ENCODE peak calls at places on chromosomes 16 and 17, in nine cellular contexts. One of them, this sample, is unnamed.

GRCh38 chr16:76226011-76226410 is 51.2 kb upstream of the CNTNAP4 start:
- DNase-seq in HCT116: no peak
- DNase-seq in cardiac fibroblast: peak
- DNase-seq in ascending aorta: no peak
- DNase-seq in spleen: no peak
- DNase-seq in astrocyte of the spinal cord: peak
- DNase-seq in transverse colon: no peak
- DNase-seq in A549: no peak
- DNase-seq in brain microvascular endothelial cell: no peak
- DNase-seq in this sample: no peak

GRCh38 chr17:52150935-52151334 is 7.6 kb downstream of the CA10 start:
- DNase-seq in astrocyte of the spinal cord: no peak
- DNase-seq in brain microvascular endothelial cell: no peak
- DNase-seq in ascending aorta: no peak
- DNase-seq in cardiac fibroblast: no peak
- DNase-seq in A549: no peak
- DNase-seq in HCT116: no peak
- DNase-seq in transverse colon: no peak
- DNase-seq in spleen: no peak
- DNase-seq in this sample: no peak

GRCh38 chr16:66166451-66166850 is 200.0 kb upstream of the CDH5 start:
- DNase-seq in brain microvascular endothelial cell: no peak
- DNase-seq in ascending aorta: no peak
- DNase-seq in cardiac fibroblast: no peak
- DNase-seq in A549: no peak
- DNase-seq in transverse colon: no peak
- DNase-seq in astrocyte of the spinal cord: no peak
- DNase-seq in spleen: no peak
- DNase-seq in HCT116: no peak
- DNase-seq in this sample: no peak

GRCh38 chr17:38469875-38470274 is 41.6 kb downstream of the ARHGAP23 start:
- DNase-seq in A549: no peak
- DNase-seq in brain microvascular endothelial cell: peak
- DNase-seq in ascending aorta: no peak
- DNase-seq in cardiac fibroblast: peak
- DNase-seq in HCT116: no peak
- DNase-seq in transverse colon: no peak
- DNase-seq in spleen: no peak
- DNase-seq in astrocyte of the spinal cord: peak
- DNase-seq in this sample: peak

GRCh38 chr16:50160495-50161164 is 7.5 kb downstream of the TENT4B start:
- DNase-seq in transverse colon: no peak
- DNase-seq in astrocyte of the spinal cord: no peak
- DNase-seq in cardiac fibroblast: peak
- DNase-seq in HCT116: no peak
- DNase-seq in ascending aorta: no peak
- DNase-seq in brain microvascular endothelial cell: no peak
- DNase-seq in A549: no peak
- DNase-seq in spleen: no peak
- DNase-seq in this sample: peak

GRCh38 chr16:733382-734207 is 6.7 kb downstream of the HAGHL start:
- DNase-seq in ascending aorta: no peak
- DNase-seq in cardiac fibroblast: no peak
- DNase-seq in brain microvascular endothelial cell: no peak
- DNase-seq in spleen: peak
- DNase-seq in transverse colon: no peak
- DNase-seq in A549: peak
- DNase-seq in astrocyte of the spinal cord: no peak
- DNase-seq in HCT116: no peak
- DNase-seq in this sample: no peak

GRCh38 chr16:71320021-71320420 is 30.8 kb upstream of the CMTR2 start:
- DNase-seq in spleen: no peak
- DNase-seq in astrocyte of the spinal cord: no peak
- DNase-seq in cardiac fibroblast: no peak
- DNase-seq in A549: no peak
- DNase-seq in HCT116: no peak
- DNase-seq in transverse colon: no peak
- DNase-seq in brain microvascular endothelial cell: no peak
- DNase-seq in ascending aorta: no peak
- DNase-seq in this sample: no peak

GRCh38 chr16:85200471-85201278 is 88.4 kb upstream of the CIBAR2 start:
- DNase-seq in cardiac fibroblast: no peak
- DNase-seq in spleen: no peak
- DNase-seq in astrocyte of the spinal cord: no peak
- DNase-seq in transverse colon: no peak
- DNase-seq in ascending aorta: no peak
- DNase-seq in HCT116: peak
- DNase-seq in brain microvascular endothelial cell: no peak
- DNase-seq in A549: no peak
- DNase-seq in this sample: no peak

GRCh38 chr16:68995011-68995504 is 110.4 kb upstream of the HAS3 start:
- DNase-seq in cardiac fibroblast: peak
- DNase-seq in ascending aorta: no peak
- DNase-seq in transverse colon: no peak
- DNase-seq in spleen: no peak
- DNase-seq in HCT116: peak
- DNase-seq in A549: peak
- DNase-seq in brain microvascular endothelial cell: peak
- DNase-seq in astrocyte of the spinal cord: peak
- DNase-seq in this sample: peak

GRCh38 chr16:1788708-1789100 is 4.8 kb downstream of the IGFALS start:
- DNase-seq in HCT116: no peak
- DNase-seq in brain microvascular endothelial cell: no peak
- DNase-seq in spleen: peak
- DNase-seq in cardiac fibroblast: no peak
- DNase-seq in ascending aorta: peak
- DNase-seq in A549: no peak
- DNase-seq in astrocyte of the spinal cord: no peak
- DNase-seq in transverse colon: no peak
- DNase-seq in this sample: no peak

GRCh38 chr16:3356118-3356517 is 429 bp downstream of the OR2C1 start:
- DNase-seq in HCT116: no peak
- DNase-seq in transverse colon: no peak
- DNase-seq in ascending aorta: no peak
- DNase-seq in spleen: no peak
- DNase-seq in brain microvascular endothelial cell: no peak
- DNase-seq in A549: no peak
- DNase-seq in astrocyte of the spinal cord: no peak
- DNase-seq in cardiac fibroblast: no peak
- DNase-seq in this sample: no peak

GRCh38 chr17:44119798-44120197 is 3.6 kb downstream of the HDAC5 start:
- DNase-seq in ascending aorta: no peak
- DNase-seq in HCT116: no peak
- DNase-seq in brain microvascular endothelial cell: no peak
- DNase-seq in cardiac fibroblast: no peak
- DNase-seq in A549: no peak
- DNase-seq in astrocyte of the spinal cord: no peak
- DNase-seq in transverse colon: no peak
- DNase-seq in spleen: no peak
- DNase-seq in this sample: no peak

GRCh38 chr16:546909-547770 is 13.1 kb upstream of the PRR35 start:
- DNase-seq in spleen: peak
- DNase-seq in brain microvascular endothelial cell: no peak
- DNase-seq in cardiac fibroblast: peak
- DNase-seq in A549: peak
- DNase-seq in transverse colon: peak
- DNase-seq in HCT116: no peak
- DNase-seq in ascending aorta: no peak
- DNase-seq in astrocyte of the spinal cord: no peak
- DNase-seq in this sample: no peak

GRCh38 chr17:57016764-57017116 is 38.8 kb downstream of the SCPEP1 start:
- DNase-seq in spleen: no peak
- DNase-seq in ascending aorta: no peak
- DNase-seq in brain microvascular endothelial cell: peak
- DNase-seq in A549: no peak
- DNase-seq in HCT116: no peak
- DNase-seq in transverse colon: no peak
- DNase-seq in astrocyte of the spinal cord: peak
- DNase-seq in cardiac fibroblast: no peak
- DNase-seq in this sample: peak

GRCh38 chr16:88005148-88005547 is 53.9 kb downstream of the BANP start:
- DNase-seq in HCT116: no peak
- DNase-seq in cardiac fibroblast: peak
- DNase-seq in ascending aorta: no peak
- DNase-seq in brain microvascular endothelial cell: no peak
- DNase-seq in astrocyte of the spinal cord: no peak
- DNase-seq in spleen: no peak
- DNase-seq in transverse colon: no peak
- DNase-seq in A549: no peak
- DNase-seq in this sample: no peak

GRCh38 chr16:11799509-11800384 is 2.7 kb upstream of the ZC3H7A start:
- DNase-seq in spleen: no peak
- DNase-seq in cardiac fibroblast: no peak
- DNase-seq in HCT116: no peak
- DNase-seq in transverse colon: no peak
- DNase-seq in astrocyte of the spinal cord: no peak
- DNase-seq in ascending aorta: no peak
- DNase-seq in A549: no peak
- DNase-seq in brain microvascular endothelial cell: no peak
- DNase-seq in this sample: no peak

GRCh38 chr17:57496382-57496781 is 240.1 kb downstream of the MSI2 start:
- DNase-seq in cardiac fibroblast: no peak
- DNase-seq in transverse colon: no peak
- DNase-seq in astrocyte of the spinal cord: no peak
- DNase-seq in brain microvascular endothelial cell: no peak
- DNase-seq in HCT116: no peak
- DNase-seq in spleen: no peak
- DNase-seq in A549: no peak
- DNase-seq in ascending aorta: no peak
- DNase-seq in this sample: no peak

GRCh38 chr17:27247071-27247957 is 46.6 kb upstream of the WSB1 start:
- DNase-seq in astrocyte of the spinal cord: peak
- DNase-seq in brain microvascular endothelial cell: peak
- DNase-seq in ascending aorta: peak
- DNase-seq in HCT116: no peak
- DNase-seq in A549: peak
- DNase-seq in transverse colon: peak
- DNase-seq in spleen: peak
- DNase-seq in cardiac fibroblast: peak
- DNase-seq in this sample: peak

GRCh38 chr16:23836404-23837291 is 865 bp downstream of the PRKCB start:
- DNase-seq in A549: no peak
- DNase-seq in brain microvascular endothelial cell: no peak
- DNase-seq in spleen: peak
- DNase-seq in transverse colon: peak
- DNase-seq in cardiac fibroblast: no peak
- DNase-seq in ascending aorta: no peak
- DNase-seq in HCT116: no peak
- DNase-seq in astrocyte of the spinal cord: no peak
- DNase-seq in this sample: no peak
- H3K4me3 ChIP-seq in A549: peak
- H3K4me3 ChIP-seq in brain microvascular endothelial cell: no peak
- H3K4me3 ChIP-seq in spleen: peak
- H3K4me3 ChIP-seq in transverse colon: peak
- H3K4me3 ChIP-seq in cardiac fibroblast: no peak
- H3K4me3 ChIP-seq in ascending aorta: peak
- H3K4me3 ChIP-seq in HCT116: no peak
- H3K4me3 ChIP-seq in astrocyte of the spinal cord: no peak
- H3K4me3 ChIP-seq in this sample: no peak

DNA sequence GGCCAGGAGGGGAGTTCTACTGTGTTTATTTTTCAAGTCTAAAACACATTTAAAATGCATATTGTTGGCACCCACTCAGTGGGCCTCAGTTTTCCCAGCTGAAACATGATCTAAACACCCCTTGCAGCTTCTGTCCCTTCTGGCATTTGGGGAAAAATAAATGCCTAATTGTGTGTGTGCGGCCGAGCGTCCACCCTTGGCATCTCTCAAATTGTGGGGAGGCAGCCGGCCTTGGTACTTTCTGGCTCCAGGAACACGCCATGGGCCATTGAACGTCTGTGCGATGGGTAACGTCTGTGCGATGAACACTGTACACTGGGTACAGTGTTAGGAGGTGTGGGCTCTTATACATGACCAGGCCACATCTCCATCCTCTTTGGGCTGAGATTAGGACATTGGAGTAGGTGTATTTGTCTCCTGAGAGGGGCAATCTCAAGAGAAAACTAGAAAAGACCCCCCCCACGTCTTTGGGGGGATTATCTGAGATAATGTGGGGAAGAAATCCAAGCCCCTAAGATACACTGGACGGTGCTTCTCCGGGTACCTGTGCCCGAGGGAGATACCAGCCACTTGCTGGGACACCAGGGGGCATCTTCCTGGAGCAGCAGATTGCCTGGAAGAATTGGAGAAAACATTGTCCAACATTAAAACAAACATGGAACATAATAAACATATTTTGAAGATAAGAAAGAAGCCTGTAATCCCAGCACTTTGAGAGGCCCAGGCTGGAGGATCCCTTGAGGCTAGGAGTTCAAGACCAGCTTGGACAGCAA is 54.9 kb downstream of the RAB11FIP4 start:
- DNase-seq in astrocyte of the spinal cord: no peak
- DNase-seq in transverse colon: no peak
- DNase-seq in ascending aorta: no peak
- DNase-seq in HCT116: no peak
- DNase-seq in spleen: no peak
- DNase-seq in cardiac fibroblast: no peak
- DNase-seq in brain microvascular endothelial cell: no peak
- DNase-seq in A549: peak
- DNase-seq in this sample: peak
- TF ChIP-seq CTCF in astrocyte of the spinal cord: peak
- TF ChIP-seq CTCF in transverse colon: no peak
- TF ChIP-seq CTCF in ascending aorta: no peak
- TF ChIP-seq CTCF in HCT116: peak
- TF ChIP-seq CTCF in spleen: no peak
- TF ChIP-seq CTCF in cardiac fibroblast: peak
- TF ChIP-seq CTCF in brain microvascular endothelial cell: peak
- TF ChIP-seq CTCF in A549: peak
- TF ChIP-seq CTCF in this sample: peak

GRCh38 chr16:48054881-48055601 is 100.8 kb downstream of the ABCC12 start:
- DNase-seq in ascending aorta: no peak
- DNase-seq in brain microvascular endothelial cell: peak
- DNase-seq in HCT116: peak
- DNase-seq in A549: peak
- DNase-seq in cardiac fibroblast: peak
- DNase-seq in transverse colon: peak
- DNase-seq in astrocyte of the spinal cord: peak
- DNase-seq in spleen: no peak
- DNase-seq in this sample: peak
- H3K4me3 ChIP-seq in ascending aorta: no peak
- H3K4me3 ChIP-seq in brain microvascular endothelial cell: peak
- H3K4me3 ChIP-seq in HCT116: no peak
- H3K4me3 ChIP-seq in A549: no peak
- H3K4me3 ChIP-seq in cardiac fibroblast: no peak
- H3K4me3 ChIP-seq in transverse colon: no peak
- H3K4me3 ChIP-seq in astrocyte of the spinal cord: no peak
- H3K4me3 ChIP-seq in spleen: peak
- H3K4me3 ChIP-seq in this sample: no peak

GRCh38 chr16:89574681-89575246 is 794 bp upstream of the CPNE7 start:
- DNase-seq in HCT116: peak
- DNase-seq in brain microvascular endothelial cell: no peak
- DNase-seq in spleen: peak
- DNase-seq in A549: peak
- DNase-seq in astrocyte of the spinal cord: peak
- DNase-seq in ascending aorta: no peak
- DNase-seq in transverse colon: peak
- DNase-seq in cardiac fibroblast: peak
- DNase-seq in this sample: peak
- TF ChIP-seq CTCF in HCT116: peak
- TF ChIP-seq CTCF in brain microvascular endothelial cell: peak
- TF ChIP-seq CTCF in spleen: peak
- TF ChIP-seq CTCF in A549: peak
- TF ChIP-seq CTCF in astrocyte of the spinal cord: peak
- TF ChIP-seq CTCF in ascending aorta: peak
- TF ChIP-seq CTCF in transverse colon: peak
- TF ChIP-seq CTCF in cardiac fibroblast: peak
- TF ChIP-seq CTCF in this sample: peak